ENCODE peak calls at places on chromosomes 5 and 9, in nine cellular contexts. N is prostate gland, Z is PC-3, G is HepG2, J is left lung, I is GM12864, L is fibroblast of mammary gland, H is cardiac fibroblast, R is tibial artery. K is an unnamed sample.
A peak's percentile ranks its signal among the peaks of the same experiment; 100 is the strongest.

GRCh38 chr5:159135896-159136531 is 36.3 kb upstream of the EBF1 start:
- DNase-seq in G (no peak), Z (peak; percentile 48), J (no peak), N (no peak), H (peak; percentile 75), R (no peak), L (peak; percentile 83), I (no peak), K (no peak)

GRCh38 chr5:158117467-158118165 is 258.7 kb upstream of the CLINT1 start:
- DNase-seq in G (no peak), I (no peak), N (no peak), L (peak; percentile 97), Z (no peak), R (peak; percentile 27), H (peak; percentile 21), J (no peak), K (no peak)

GRCh38 chr5:107937198-107937597 is 266.5 kb upstream of the EFNA5 start:
- DNase-seq in Z (no peak), G (no peak), J (no peak), H (no peak), R (no peak), N (no peak), L (no peak), I (no peak), K (no peak)

GRCh38 chr9:128098936-128099931 is 28.3 kb downstream of the PTGES2 start:
- DNase-seq in H (peak; percentile 57), G (no peak), N (no peak), J (peak; percentile 70), R (no peak), L (peak; percentile 28), Z (no peak), I (no peak), K (no peak)

GRCh38 chr5:67160985-67161384 is 35.6 kb downstream of the CD180 start:
- DNase-seq in R (no peak), N (peak; percentile 89), J (no peak), G (no peak), Z (peak; percentile 87), I (no peak), L (peak; percentile 47), H (peak; percentile 67), K (peak; percentile 57)

GRCh38 chr5:157990583-157991181 is 131.7 kb upstream of the CLINT1 start:
- DNase-seq in G (no peak), Z (no peak), H (no peak), I (no peak), N (no peak), R (no peak), J (no peak), L (no peak), K (no peak)

GRCh38 chr9:85960688-85961093 is 19.7 kb downstream of the NAA35 start:
- DNase-seq in H (peak; percentile 43), G (no peak), I (no peak), N (no peak), R (no peak), J (no peak), Z (no peak), L (peak; percentile 28), K (peak; percentile 57)

GRCh38 chr9:35164711-35165110 is 2.9 kb downstream of the UNC13B start:
- DNase-seq in N (no peak), R (no peak), H (peak; percentile 75), J (no peak), L (peak; percentile 34), G (no peak), Z (peak; percentile 29), I (no peak), K (no peak)

GRCh38 chr5:6586647-6587042 is 46.2 kb downstream of the NSUN2 start:
- DNase-seq in I (no peak), G (no peak), H (no peak), R (no peak), Z (no peak), J (no peak), N (no peak), L (no peak), K (no peak)

GRCh38 chr5:146516151-146516475 is at the start of gene GPR151:
- DNase-seq in R (no peak), L (peak; percentile 3), N (no peak), G (no peak), I (no peak), J (no peak), Z (no peak), H (peak; percentile 5), K (no peak)

GRCh38 chr5:76927961-76928360 is 24.9 kb upstream of the CRHBP start:
- DNase-seq in Z (no peak), G (no peak), J (no peak), R (no peak), L (no peak), H (no peak), I (no peak), N (no peak), K (no peak)

GRCh38 chr5:124655943-124656459 is 90.4 kb downstream of the ZNF608 start:
- DNase-seq in R (no peak), G (peak; percentile 97), I (no peak), Z (peak; percentile 87), N (peak; percentile 73), J (no peak), H (peak; percentile 89), L (peak; percentile 92), K (peak; percentile 99)

GRCh38 chr5:20559845-20560244 is 571.8 kb upstream of the CDH18 start:
- DNase-seq in G (no peak), L (no peak), H (no peak), Z (no peak), J (no peak), R (no peak), I (no peak), N (no peak), K (no peak)

GRCh38 chr5:43038523-43038989 is 1.6 kb downstream of the ANXA2R start:
- DNase-seq in R (no peak), Z (peak; percentile 64), G (no peak), J (peak; percentile 78), N (no peak), H (no peak), I (no peak), L (no peak), K (no peak)

GRCh38 chr9:110047955-110048472 is 159.9 kb downstream of the C9orf152 start:
- DNase-seq in L (no peak), J (no peak), R (no peak), G (no peak), H (no peak), Z (no peak), N (no peak), I (peak; percentile 22), K (no peak)

GRCh38 chr5:14197056-14197455 is 53.9 kb downstream of the TRIO start:
- DNase-seq in Z (no peak), R (no peak), H (no peak), L (no peak), G (no peak), J (no peak), N (no peak), I (no peak), K (no peak)

GRCh38 chr5:79301046-79301712 is 65.2 kb downstream of the JMY start:
- DNase-seq in J (no peak), Z (peak; percentile 66), L (peak; percentile 30), N (no peak), H (peak; percentile 12), G (peak; percentile 13), I (no peak), R (no peak), K (peak; percentile 28)

GRCh38 chr9:27202056-27202455 is 93.0 kb downstream of the TEK start:
- DNase-seq in N (no peak), G (no peak), Z (no peak), I (no peak), H (no peak), L (no peak), R (no peak), J (no peak), K (no peak)

DNA sequence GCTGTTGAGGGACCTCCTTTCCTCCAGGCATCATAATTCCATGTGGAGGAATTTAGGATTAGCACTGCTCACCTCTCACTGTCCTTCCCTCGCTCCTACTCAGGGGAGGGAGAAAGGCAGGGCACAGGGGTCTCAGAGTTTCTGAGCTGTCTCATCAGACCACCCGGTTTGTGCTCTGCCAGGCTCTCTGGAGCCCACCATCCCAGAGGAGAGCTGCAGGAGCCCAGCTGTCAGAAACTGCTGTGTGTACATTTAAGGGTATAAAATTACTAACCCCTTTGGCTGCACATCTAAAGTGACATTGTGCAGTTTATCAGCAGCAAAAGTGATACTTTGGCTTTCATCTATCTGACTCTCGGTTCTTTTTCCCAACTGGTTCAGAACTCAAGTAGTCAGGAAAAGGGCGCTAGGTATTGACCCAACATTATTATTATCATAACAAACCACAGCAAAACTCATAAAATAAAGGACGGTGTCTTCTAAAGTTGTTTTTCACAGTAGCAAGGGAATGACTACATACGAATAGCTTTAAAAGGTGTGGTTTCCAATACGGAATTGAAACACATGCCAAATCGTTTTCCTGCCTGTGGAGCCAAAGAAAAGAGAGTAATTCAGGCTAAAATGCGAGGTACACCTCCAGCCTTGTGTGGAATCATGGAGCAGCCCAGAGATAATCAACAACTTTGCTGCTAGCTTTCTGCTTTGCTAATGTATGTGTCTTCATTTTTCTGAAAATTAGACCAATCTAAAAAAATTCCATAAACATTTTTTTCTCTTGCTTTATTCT is 348.1 kb downstream of the TMEM167A start:
- DNase-seq in H (no peak), G (no peak), L (no peak), Z (no peak), I (no peak), J (no peak), N (no peak), R (no peak), K (no peak)
- H3K4me3 ChIP-seq in H (no peak overlapping the region), G (no peak overlapping the region), L (no peak overlapping the region), Z (no peak overlapping the region), I (no peak overlapping the region), J (no peak overlapping the region), N (no peak overlapping the region), R (no peak overlapping the region), K (no peak overlapping the region)

DNA sequence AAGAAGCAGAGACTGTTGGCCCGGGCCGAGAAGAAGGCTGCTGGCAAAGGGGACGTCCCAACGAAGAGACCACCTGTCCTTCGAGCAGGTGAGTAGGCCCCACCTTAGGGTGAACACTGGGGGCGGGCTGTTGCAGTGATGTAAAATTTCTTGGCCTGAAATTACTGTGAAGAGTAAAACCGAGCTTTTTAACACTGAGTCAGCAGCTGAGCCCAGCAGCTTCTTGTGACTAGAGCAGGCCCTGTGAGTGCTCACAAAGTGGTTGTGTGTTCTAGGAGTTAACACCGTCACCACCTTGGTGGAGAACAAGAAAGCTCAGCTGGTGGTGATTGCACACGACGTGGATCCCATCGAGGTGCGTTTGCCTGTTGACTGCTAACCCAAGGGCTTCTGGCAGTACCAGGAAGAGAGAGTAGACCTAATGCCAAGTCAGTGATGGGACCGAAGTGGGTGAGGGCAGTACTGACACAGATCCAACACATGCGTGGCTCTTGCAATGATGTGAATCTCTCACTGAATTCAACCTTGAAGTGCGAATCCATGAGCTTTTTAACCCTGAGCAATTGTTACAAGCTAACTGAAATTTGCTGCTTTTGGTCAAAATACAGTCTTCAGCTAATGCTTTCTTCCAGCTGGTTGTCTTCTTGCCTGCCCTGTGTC is 2.1 kb downstream of the RPL7A start:
- DNase-seq in G (no peak), L (no peak), I (no peak), H (no peak), J (peak; percentile 13), R (no peak), Z (no peak), N (no peak), K (no peak)
- H3K4me3 ChIP-seq in G (no peak overlapping the region), L (peak overlapping the region; percentile 99), I (peak overlapping the region; percentile 97), H (no peak overlapping the region), J (no peak overlapping the region), R (no peak overlapping the region), Z (peak overlapping the region; percentile 100), N (no peak overlapping the region), K (peak overlapping the region; percentile 97)

GRCh38 chr5:179766021-179766725 is 27.6 kb upstream of the LTC4S start:
- DNase-seq in L (peak; percentile 72), I (no peak), N (no peak), H (peak; percentile 55), J (no peak), Z (no peak), G (no peak), R (no peak), K (no peak)
- H3K4me3 ChIP-seq in L (no peak overlapping the region), I (no peak overlapping the region), N (no peak overlapping the region), H (no peak overlapping the region), J (no peak overlapping the region), Z (no peak overlapping the region), G (no peak overlapping the region), R (no peak overlapping the region), K (no peak overlapping the region)

GRCh38 chr5:100904259-100904822 is 1.3 kb upstream of the ST8SIA4 start:
- DNase-seq in N (no peak), J (no peak), R (no peak), Z (no peak), L (no peak), H (no peak), G (no peak), I (no peak), K (no peak)
- H3K4me3 ChIP-seq in N (no peak overlapping the region), J (peak overlapping the region; percentile 49), R (peak overlapping the region; percentile 50), Z (no peak overlapping the region), L (no peak overlapping the region), H (no peak overlapping the region), G (no peak overlapping the region), I (peak overlapping the region; percentile 88), K (no peak overlapping the region)